ENCODE peak calls at places on chromosomes 16 and 17, in five cellular contexts. N is head of caudate nucleus; M is activated CD8-positive, alpha-beta memory T cell treated with anti-CD3 and anti-CD28 coated beads, Interleukin-2, amount 10 ng/mL, durations not matched to agents 7 days and 5 days; H is lower leg skin; X is Panc1. D is an unnamed sample.
A peak's percentile ranks its signal among the peaks of the same experiment; 100 is the strongest.

GRCh38 chr16:57167951-57168350 is 17.9 kb downstream of the PSME3IP1 start:
- DNase-seq in X (no peak), M (no peak), N (no peak), H (no peak), D (peak; percentile 34)

GRCh38 chr17:41919165-41919817 is 540 bp upstream of the ACLY start:
- DNase-seq in M (no peak), N (peak; percentile 58), X (no peak), H (peak; percentile 59), D (no peak)

GRCh38 chr17:41705271-41705991 is 6.7 kb upstream of the GAST start:
- DNase-seq in M (no peak), N (no peak), H (no peak), X (no peak), D (no peak)

GRCh38 chr16:88597856-88598491 is 27.8 kb downstream of the ZC3H18 start:
- DNase-seq in M (no peak), H (no peak), X (no peak), N (no peak), D (no peak)

GRCh38 chr16:4316732-4317461 is 1.0 kb downstream of the GLIS2 start:
- DNase-seq in X (no peak), M (no peak), N (peak; percentile 43), H (no peak), D (peak; percentile 55)

GRCh38 chr16:10946308-10946707 is 1.9 kb downstream of the CLEC16A start:
- DNase-seq in N (no peak), H (no peak), X (no peak), M (no peak), D (no peak)

GRCh38 chr16:50315346-50315997 is 49.1 kb downstream of the ADCY7 start:
- DNase-seq in X (no peak), M (peak; percentile 31), N (no peak), H (no peak), D (no peak)

GRCh38 chr17:75492555-75493168 is 22.7 kb downstream of the CASKIN2 start:
- DNase-seq in X (no peak), N (no peak), H (no peak), M (no peak), D (no peak)

GRCh38 chr17:34567665-34568064 is 11.7 kb upstream of the TMEM132E start:
- DNase-seq in M (no peak), N (no peak), H (no peak), X (no peak), D (no peak)

GRCh38 chr17:20173091-20173490 is 163.9 kb downstream of the SPECC1 start:
- DNase-seq in H (no peak), N (no peak), M (no peak), X (no peak), D (no peak)

GRCh38 chr16:55265926-55266325 is 58.1 kb upstream of the IRX6 start:
- DNase-seq in M (no peak), H (no peak), N (no peak), X (no peak), D (no peak)

GRCh38 chr16:25009822-25010221 is 5.3 kb downstream of the ARHGAP17 start:
- DNase-seq in N (no peak), X (no peak), H (no peak), M (no peak), D (no peak)

GRCh38 chr16:23288209-23288608 is 13.9 kb upstream of the SCNN1B start:
- DNase-seq in H (no peak), N (no peak), X (no peak), M (no peak), D (no peak)

GRCh38 chr17:57599271-57600045 is 145.6 kb downstream of the CCDC182 start:
- DNase-seq in H (no peak), M (peak; percentile 51), N (no peak), X (no peak), D (no peak)

GRCh38 chr16:87461466-87461975 is 31.3 kb downstream of the ZCCHC14 start:
- DNase-seq in N (no peak), X (peak; percentile 87), H (peak; percentile 69), M (no peak), D (peak; percentile 73)

GRCh38 chr17:31744541-31744951 is 114.5 kb downstream of the COPRS start:
- DNase-seq in X (no peak), M (no peak), H (no peak), N (no peak), D (no peak)

GRCh38 chr16:56423584-56424403 is 1.6 kb downstream of the AMFR start:
- DNase-seq in X (no peak), M (no peak), H (no peak), N (no peak), D (no peak)

GRCh38 chr16:88767546-88767945 is 17.5 kb downstream of the PIEZO1 start:
- DNase-seq in N (no peak), M (no peak), X (no peak), H (no peak), D (no peak)

GRCh38 chr17:17811381-17812210 is 25.2 kb downstream of the SREBF1 start:
- DNase-seq in M (no peak), X (no peak), H (no peak), N (no peak), D (no peak)

GRCh38 chr17:27552467-27552779 is 78.6 kb upstream of the LGALS9 start:
- DNase-seq in N (no peak), X (no peak), M (no peak), H (no peak), D (no peak)

GRCh38 chr16:87003414-87003755 is 313.8 kb downstream of the C16orf95 start:
- DNase-seq in X (no peak), N (no peak), M (no peak), H (no peak), D (no peak)

GRCh38 chr17:17232303-17232621 is 4.7 kb downstream of the FLCN start:
- DNase-seq in H (no peak), X (no peak), M (no peak), N (no peak), D (no peak)

GRCh38 chr17:19540706-19541370 is 7.2 kb downstream of the SLC47A1 start:
- DNase-seq in X (no peak), M (no peak), N (no peak), H (no peak), D (no peak)

GRCh38 chr17:4477286-4477791 is 21.3 kb upstream of the SPNS2 start:
- DNase-seq in X (no peak), N (peak; percentile 40), M (no peak), H (no peak), D (no peak)

GRCh38 chr17:71273451-71273850 is 847.4 kb upstream of the SOX9 start:
- DNase-seq in M (no peak), X (no peak), H (no peak), N (no peak), D (no peak)

GRCh38 chr17:5100832-5101231 is 10.8 kb downstream of the ZNF232 start:
- DNase-seq in X (no peak), H (no peak), M (no peak), N (no peak), D (no peak)

GRCh38 chr17:42660692-42661345 is 1.7 kb downstream of the TUBG2 start:
- DNase-seq in N (peak; percentile 38), M (no peak), H (no peak), X (no peak), D (no peak)

GRCh38 chr16:12184419-12184831 is 207.9 kb downstream of the SNX29 start:
- DNase-seq in X (no peak), N (no peak), M (no peak), H (peak; percentile 36), D (no peak)

GRCh38 chr17:8119575-8120519 is 1.5 kb upstream of the ALOXE3 start:
- DNase-seq in X (peak; percentile 99), H (peak; percentile 84), N (peak; percentile 86), M (peak; percentile 94), D (peak; percentile 71)

GRCh38 chr16:31265329-31266245 is 5.8 kb downstream of the ITGAM start:
- DNase-seq in X (no peak), N (no peak), M (peak; percentile 74), H (no peak), D (no peak)

GRCh38 chr16:80932725-80933124 is 74.0 kb downstream of the CMC2 start:
- DNase-seq in M (no peak), N (peak; percentile 12), X (no peak), H (peak; percentile 19), D (peak; percentile 51)

GRCh38 chr17:12395733-12396354 is 269.8 kb upstream of the MYOCD start:
- DNase-seq in X (no peak), H (no peak), N (peak; percentile 15), M (no peak), D (no peak)

GRCh38 chr17:58527949-58528348 is 13.5 kb upstream of the MTMR4 start:
- DNase-seq in N (peak; percentile 94), H (no peak), X (no peak), M (no peak), D (no peak)

GRCh38 chr16:75372236-75372856 is 61.0 kb downstream of the CFDP1 start:
- DNase-seq in X (no peak), M (no peak), N (no peak), H (no peak), D (no peak)

GRCh38 chr17:17495448-17496188 is 577 bp downstream of the RASD1 start:
- DNase-seq in X (no peak), H (no peak), N (no peak), M (peak; percentile 63), D (no peak)

GRCh38 chr16:88449267-88449561 is 3.9 kb upstream of the ZFPM1 start:
- DNase-seq in H (no peak), X (no peak), M (no peak), N (no peak), D (no peak)

GRCh38 chr17:12522743-12523181 is 142.9 kb upstream of the MYOCD start:
- DNase-seq in H (no peak), X (no peak), M (no peak), N (no peak), D (no peak)

D was measured in cerebellum.